ENCODE peak calls at places on chromosomes 6 and 20, in nine cellular contexts. R, K, L, C, M, H, D, Z and I are unnamed samples.

GRCh38 chr20:25252686-25253421 is 5.0 kb downstream of the PYGB start:
- DNase-seq in R (no peak), K (no peak), L (no peak), C (peak; percentile 50), M (peak; percentile 35), H (no peak), D (no peak), Z (no peak), I (no peak)

GRCh38 chr6:1395941-1396908 is 6.8 kb downstream of the FOXF2 start:
- DNase-seq in R (no peak), K (no peak), L (no peak), C (no peak), M (no peak), H (no peak), D (no peak), Z (no peak), I (no peak)

GRCh38 chr6:10481101-10481500 is 40.0 kb upstream of the GCNT2 start:
- DNase-seq in R (no peak), K (no peak), L (no peak), C (no peak), M (peak; percentile 37), H (no peak), D (no peak), Z (no peak), I (no peak)

GRCh38 chr20:23298926-23299672 is 51.5 kb upstream of the NXT1 start:
- DNase-seq in R (no peak), K (no peak), L (peak; percentile 46), C (no peak), M (no peak), H (no peak), D (no peak), Z (no peak), I (peak; percentile 13)

GRCh38 chr6:145963216-145964068 is 716 bp downstream of the SHPRH start:
- DNase-seq in R (peak; percentile 57), K (peak; percentile 86), L (peak; percentile 46), C (peak; percentile 47), M (peak; percentile 20), H (peak; percentile 36), D (peak; percentile 38), Z (peak; percentile 40), I (peak; percentile 45)

GRCh38 chr20:9978395-9979004 is 56.3 kb upstream of the ANKEF1 start:
- DNase-seq in R (peak; percentile 91), K (no peak), L (peak; percentile 93), C (peak; percentile 71), M (peak; percentile 92), H (peak; percentile 84), D (no peak), Z (no peak), I (peak; percentile 89)

GRCh38 chr20:12575352-12576095 is 433.2 kb upstream of the SPTLC3 start:
- DNase-seq in R (no peak), K (peak; percentile 68), L (no peak), C (peak; percentile 73), M (no peak), H (no peak), D (peak; percentile 79), Z (peak; percentile 71), I (no peak)

GRCh38 chr20:480044-480443 is 17.7 kb upstream of the TBC1D20 start:
- DNase-seq in R (no peak), K (no peak), L (no peak), C (no peak), M (no peak), H (no peak), D (no peak), Z (no peak), I (no peak)

GRCh38 chr6:26537846-26538571 is at the start of gene HMGN4:
- DNase-seq in R (peak; percentile 94), K (peak; percentile 96), L (peak; percentile 94), C (peak; percentile 89), M (peak; percentile 89), H (peak; percentile 81), D (peak; percentile 80), Z (peak; percentile 77), I (peak; percentile 95)

GRCh38 chr6:149373511-149373910 is 26.6 kb upstream of the SUMO4 start:
- DNase-seq in R (no peak), K (no peak), L (no peak), C (no peak), M (no peak), H (no peak), D (no peak), Z (no peak), I (no peak)

GRCh38 chr20:62401331-62401779 is 5.7 kb downstream of the CABLES2 start:
- DNase-seq in R (no peak), K (no peak), L (no peak), C (no peak), M (no peak), H (no peak), D (no peak), Z (no peak), I (no peak)
- TF ChIP-seq CTCF in R (peak; percentile 38), K (no peak), L (no peak), C (no peak), M (no peak), H (no peak), D (peak; percentile 17), Z (no peak), I (peak; percentile 9)

DNA sequence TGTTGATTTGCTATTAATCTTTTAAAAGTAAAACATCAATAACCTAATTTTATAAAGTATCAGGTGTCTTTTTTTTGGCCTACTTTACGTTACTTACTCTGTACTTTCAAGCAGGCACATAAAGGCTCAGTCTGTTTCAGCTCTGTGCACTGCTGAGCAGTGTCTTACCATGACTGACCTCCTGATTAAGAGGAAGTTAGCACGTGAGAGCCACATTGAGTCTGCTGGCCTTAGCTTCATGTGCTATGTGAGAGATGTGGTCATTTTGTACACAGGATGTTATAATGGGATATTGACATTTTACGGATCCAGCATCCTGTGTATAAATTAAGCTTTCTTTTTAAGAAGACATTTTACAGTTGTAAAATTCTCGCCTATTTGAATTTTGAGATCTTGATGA is 31.9 kb downstream of the ARID1B start:
- DNase-seq in R (peak; percentile 58), K (no peak), L (peak; percentile 61), C (peak; percentile 49), M (peak; percentile 4), H (peak; percentile 74), D (no peak), Z (no peak), I (peak; percentile 37)
- H3K4me3 ChIP-seq in R (no peak overlapping the region), K (no peak overlapping the region), L (no peak overlapping the region), C (no peak overlapping the region), M (no peak overlapping the region), H (no peak overlapping the region), D (no peak overlapping the region), Z (no peak overlapping the region), I (no peak overlapping the region)

GRCh38 chr6:28896505-28897392 is 27.0 kb downstream of the TRIM27 start:
- DNase-seq in R (peak; percentile 75), K (peak; percentile 86), L (peak; percentile 64), C (peak; percentile 63), M (peak; percentile 69), H (no peak), D (peak; percentile 44), Z (peak; percentile 55), I (peak; percentile 65)
- TF ChIP-seq CTCF in R (peak; percentile 21), K (peak; percentile 17), L (peak; percentile 17), C (no peak), M (peak; percentile 48), H (peak; percentile 24), D (peak; percentile 47), Z (no peak), I (peak; percentile 34)

GRCh38 chr6:14210663-14211595 is 93.4 kb downstream of the CD83 start:
- DNase-seq in R (peak; percentile 96), K (peak; percentile 98), L (peak; percentile 85), C (peak; percentile 95), M (peak; percentile 94), H (peak; percentile 89), D (peak; percentile 93), Z (peak; percentile 94), I (peak; percentile 88)
- H3K4me3 ChIP-seq in R (peak overlapping the region; percentile 54), K (peak overlapping the region; percentile 77), L (peak overlapping the region; percentile 67), C (peak overlapping the region; percentile 37), M (peak overlapping the region; percentile 82), H (peak overlapping the region; percentile 62), D (peak overlapping the region; percentile 89), Z (peak overlapping the region; percentile 62), I (peak overlapping the region; percentile 62)

GRCh38 chr20:57222631-57222950 is 43.9 kb downstream of the BMP7 start:
- DNase-seq in R (no peak), K (no peak), L (no peak), C (no peak), M (peak; percentile 52), H (no peak), D (no peak), Z (no peak), I (no peak)

GRCh38 chr20:57224641-57225138 is 41.8 kb downstream of the BMP7 start:
- DNase-seq in R (peak; percentile 48), K (peak; percentile 76), L (no peak), C (peak; percentile 15), M (no peak), H (no peak), D (no peak), Z (no peak), I (no peak)

GRCh38 chr20:57225197-57225733 is 41.2 kb downstream of the BMP7 start:
- DNase-seq in R (no peak), K (no peak), L (no peak), C (no peak), M (no peak), H (no peak), D (no peak), Z (no peak), I (no peak)

GRCh38 chr20:57221916-57222630 is 44.4 kb downstream of the BMP7 start:
- DNase-seq in R (no peak), K (no peak), L (no peak), C (no peak), M (no peak), H (no peak), D (no peak), Z (no peak), I (no peak)

GRCh38 chr20:57223648-57224489 is 42.6 kb downstream of the BMP7 start:
- DNase-seq in R (peak; percentile 34), K (peak; percentile 81), L (no peak), C (peak; percentile 21), M (peak; percentile 49), H (no peak), D (peak; percentile 27), Z (no peak), I (no peak)
- TF ChIP-seq CTCF in R (peak; percentile 39), K (no peak), L (no peak), C (no peak), M (peak; percentile 16), H (no peak), D (no peak), Z (no peak), I (no peak)

GRCh38 chr6:31815025-31815838 is at the start of the genes HSPA1A and HSPA1L:
- DNase-seq in R (peak; percentile 99), K (peak; percentile 98), L (peak; percentile 96), C (peak; percentile 95), M (peak; percentile 98), H (peak; percentile 96), D (peak; percentile 95), Z (peak; percentile 94), I (peak; percentile 97)
- H3K4me3 ChIP-seq in R (peak within 1 kb of the TSS; percentile 65), K (peak within 1 kb of the TSS; percentile 77), L (peak within 1 kb of the TSS; percentile 66), C (peak within 1 kb of the TSS; percentile 0), M (peak within 1 kb of the TSS; percentile 87), H (peak within 1 kb of the TSS; percentile 62), D (peak within 1 kb of the TSS; percentile 75), Z (peak within 1 kb of the TSS; percentile 61), I (peak within 1 kb of the TSS; percentile 62)

GRCh38 chr6:44003345-44004061 is 123.7 kb downstream of the MRPL14 start:
- DNase-seq in R (peak; percentile 48), K (peak; percentile 72), L (no peak), C (no peak), M (no peak), H (no peak), D (no peak), Z (no peak), I (no peak)
- TF ChIP-seq CTCF in R (no peak), K (no peak), L (no peak), C (no peak), M (no peak), H (no peak), D (no peak), Z (no peak), I (no peak)